ENCODE peak calls at places on chromosomes 4 and X, in five cellular contexts. Z, R, G, W and C are unnamed samples.

GRCh38 chrX:130726661-130727060 is 176.3 kb downstream of the ENOX2 start:
- DNase-seq in G (no peak), W (no peak), Z (peak), R (no peak), C (no peak)

GRCh38 chr4:176001171-176002006 is 64.3 kb upstream of the WDR17 start:
- DNase-seq in Z (peak), G (peak), W (peak), R (no peak), C (peak)

GRCh38 chr4:2272026-2272827 is 10.3 kb upstream of the MXD4 start:
- DNase-seq in Z (no peak), R (no peak), G (no peak), W (no peak), C (no peak)

GRCh38 chr4:40736910-40737309 is 12.8 kb upstream of the NSUN7 start:
- DNase-seq in Z (peak), G (no peak), W (peak), R (no peak), C (no peak)

GRCh38 chrX:50111762-50112161 is 89.0 kb downstream of the AKAP4 start:
- DNase-seq in R (no peak), W (no peak), Z (no peak), G (no peak), C (no peak)

GRCh38 chr4:31674313-31674947 is 954.3 kb downstream of the PCDH7 start:
- DNase-seq in R (no peak), Z (peak), G (no peak), W (peak), C (peak)

GRCh38 chrX:3440981-3441380 is 94.5 kb upstream of the MXRA5 start:
- DNase-seq in R (no peak), Z (no peak), G (no peak), W (no peak), C (no peak)

GRCh38 chr4:10302096-10302495 is 155.1 kb downstream of the ZNF518B start:
- DNase-seq in Z (no peak), R (no peak), G (no peak), W (no peak), C (no peak)

GRCh38 chrX:48696301-48697181 is at the start of gene SUV39H1:
- DNase-seq in R (peak), W (peak), Z (peak), G (peak), C (peak)

GRCh38 chr4:136861081-136861480 is 671.2 kb downstream of the PCDH18 start:
- DNase-seq in G (no peak), R (no peak), W (no peak), Z (peak), C (no peak)

GRCh38 chr4:38128478-38129451 is 168.6 kb downstream of the PTTG2 start:
- DNase-seq in G (no peak), W (peak), R (peak), Z (peak), C (no peak)

GRCh38 chrX:16212436-16212835 is 45.2 kb downstream of the MAGEB17 start:
- DNase-seq in R (no peak), G (no peak), Z (peak), W (peak), C (no peak)

GRCh38 chr4:52051615-52052474 is 741 bp downstream of the SPATA18 start:
- DNase-seq in Z (peak), W (peak), G (no peak), R (no peak), C (peak)

GRCh38 chr4:139651282-139652194 is 14.1 kb upstream of the MGST2 start:
- DNase-seq in R (peak), W (peak), Z (peak), G (peak), C (peak)

GRCh38 chr4:89722517-89722916 is 114.4 kb downstream of the SNCA start:
- DNase-seq in R (no peak), W (no peak), G (no peak), Z (no peak), C (no peak)

GRCh38 chr4:1992468-1993168 is 16.2 kb downstream of the NELFA start:
- DNase-seq in W (peak), R (no peak), Z (peak), G (no peak), C (peak)

GRCh38 chr4:100736651-100737450 is 219.0 kb upstream of the EMCN start:
- DNase-seq in Z (peak), G (no peak), W (no peak), R (no peak), C (no peak)

GRCh38 chr4:118770741-118771187 is 65.2 kb downstream of the SEC24D start:
- DNase-seq in G (no peak), R (no peak), W (no peak), Z (no peak), C (no peak)

GRCh38 chrX:39574178-39574577 is 523.6 kb downstream of the BCOR start:
- DNase-seq in Z (no peak), W (no peak), R (no peak), G (no peak), C (no peak)

GRCh38 chrX:43559643-43560042 is 96.5 kb upstream of the MAOA start:
- DNase-seq in R (no peak), Z (peak), W (peak), G (no peak), C (peak)

GRCh38 chrX:121084903-121085611 is 37.6 kb downstream of the GLUD2 start:
- DNase-seq in Z (no peak), R (no peak), W (no peak), G (no peak), C (no peak)

GRCh38 chr4:95478679-95479078 is 70.1 kb downstream of the UNC5C start:
- DNase-seq in Z (no peak), G (no peak), W (no peak), R (no peak), C (no peak)

GRCh38 chrX:106898462-106898861 is 4.7 kb downstream of the RIPPLY1 start:
- DNase-seq in G (no peak), W (peak), R (no peak), Z (peak), C (no peak)

GRCh38 chr4:99810536-99810935 is 6.1 kb upstream of the DAPP1 start:
- DNase-seq in R (no peak), Z (no peak), W (no peak), G (no peak), C (no peak)

GRCh38 chr4:1879491-1879890 is 8.3 kb downstream of the NSD2 start:
- DNase-seq in Z (no peak), W (no peak), R (no peak), G (no peak), C (no peak)

GRCh38 chrX:97416461-97416860 is 532.8 kb downstream of the RPA4 start:
- DNase-seq in R (no peak), W (no peak), Z (no peak), G (no peak), C (no peak)

GRCh38 chr4:147842573-147842972 is 110.7 kb downstream of the ARHGAP10 start:
- DNase-seq in G (no peak), Z (peak), R (no peak), W (no peak), C (no peak)

GRCh38 chr4:135515295-135515694 is 1313.7 kb upstream of the PABPC4L start:
- DNase-seq in W (no peak), G (no peak), R (no peak), Z (peak), C (no peak)